ENCODE peak calls at places on chromosome 1, in nine cellular contexts. K, L, B, Q, O, S, C, G and E are unnamed samples.

GRCh38 chr1:20376880-20377494 is 86.3 kb downstream of the VWA5B1 start:
- DNase-seq in L (no peak), Q (peak; percentile 62), O (peak; percentile 46), B (peak; percentile 58), S (peak; percentile 34), K (peak; percentile 49), G (peak; percentile 25), C (no peak), E (no peak)

GRCh38 chr1:223713546-223714420 is 1.4 kb downstream of the CAPN2 start:
- DNase-seq in G (no peak), L (no peak), B (peak; percentile 36), O (no peak), S (no peak), C (no peak), Q (no peak), K (no peak), E (no peak)

GRCh38 chr1:17122449-17123194 is 3.4 kb upstream of the PADI2 start:
- DNase-seq in S (no peak), B (peak; percentile 53), L (peak; percentile 68), O (peak; percentile 29), Q (no peak), C (no peak), G (no peak), K (no peak), E (no peak)

GRCh38 chr1:150262388-150263320 is 5.1 kb downstream of the CA14 start:
- DNase-seq in K (no peak), Q (no peak), S (no peak), L (no peak), G (no peak), O (no peak), C (no peak), B (no peak), E (no peak)

GRCh38 chr1:228770779-228771223 is 35.5 kb downstream of the RHOU start:
- DNase-seq in S (no peak), O (no peak), C (no peak), K (no peak), B (no peak), Q (no peak), L (no peak), G (no peak), E (peak; percentile 51)

GRCh38 chr1:17728123-17728522 is 27.0 kb upstream of the ACTL8 start:
- DNase-seq in L (no peak), Q (no peak), B (no peak), O (no peak), C (no peak), S (no peak), K (no peak), G (no peak), E (no peak)

GRCh38 chr1:90083995-90084394 is 89.1 kb downstream of the ZNF326 start:
- DNase-seq in L (no peak), K (no peak), O (no peak), G (no peak), C (no peak), S (no peak), B (no peak), Q (no peak), E (no peak)

GRCh38 chr1:116185161-116185701 is 74.0 kb downstream of the MAB21L3 start:
- DNase-seq in S (no peak), G (no peak), C (no peak), L (no peak), K (no peak), B (no peak), Q (no peak), O (no peak), E (no peak)

GRCh38 chr1:233439721-233440120 is 112.2 kb downstream of the MAP3K21 start:
- DNase-seq in K (no peak), G (no peak), C (no peak), L (no peak), B (no peak), Q (no peak), O (no peak), S (no peak), E (no peak)

GRCh38 chr1:162357681-162358266 is 18.9 kb downstream of the SPATA46 start:
- DNase-seq in C (no peak), B (peak; percentile 63), Q (no peak), S (no peak), K (no peak), G (no peak), L (peak; percentile 8), O (peak; percentile 21), E (no peak)

GRCh38 chr1:112318698-112319370 is 77.2 kb upstream of the CTTNBP2NL start:
- DNase-seq in L (no peak), G (no peak), B (no peak), O (no peak), S (no peak), K (no peak), Q (no peak), C (no peak), E (no peak)

GRCh38 chr1:7235871-7236472 is 450.7 kb downstream of the CAMTA1 start:
- DNase-seq in B (no peak), C (no peak), Q (no peak), S (no peak), O (no peak), K (no peak), L (no peak), G (no peak), E (no peak)

GRCh38 chr1:101235696-101236545 is 898 bp upstream of the S1PR1 start:
- DNase-seq in B (peak; percentile 61), S (peak; percentile 49), Q (peak; percentile 51), L (no peak), O (no peak), G (peak; percentile 76), K (no peak), C (peak; percentile 28), E (no peak)

GRCh38 chr1:198716051-198716450 is 77.2 kb downstream of the PTPRC start:
- DNase-seq in B (no peak), Q (no peak), O (no peak), K (no peak), L (no peak), C (no peak), G (no peak), S (no peak), E (no peak)

GRCh38 chr1:32893198-32894018 is 7.1 kb downstream of the HPCA start:
- DNase-seq in O (peak; percentile 48), K (no peak), G (no peak), L (no peak), B (peak; percentile 18), Q (peak; percentile 68), C (peak; percentile 46), S (no peak), E (peak; percentile 41)

GRCh38 chr1:215076312-215076711 is 6.2 kb upstream of the KCNK2 start:
- DNase-seq in G (no peak), K (no peak), B (peak; percentile 70), L (peak; percentile 18), C (no peak), O (no peak), S (no peak), Q (no peak), E (no peak)

GRCh38 chr1:154626456-154627246 is 18.7 kb upstream of the ADAR start:
- DNase-seq in O (no peak), G (no peak), S (peak; percentile 17), Q (no peak), C (no peak), K (no peak), B (no peak), L (no peak), E (no peak)

GRCh38 chr1:159338018-159338417 is 35.9 kb downstream of the FCER1A start:
- DNase-seq in S (no peak), K (no peak), L (no peak), G (no peak), O (no peak), C (no peak), B (no peak), Q (no peak), E (no peak)

GRCh38 chr1:221829327-221830011 is 87.6 kb upstream of the DUSP10 start:
- DNase-seq in O (no peak), L (no peak), Q (no peak), K (no peak), S (no peak), C (no peak), B (peak; percentile 89), G (peak; percentile 46), E (no peak)